ENCODE peak calls at places on chromosome 2, in eight cellular contexts. One of them, this sample, is unnamed.
A peak's percentile ranks its signal among the peaks of the same experiment; 100 is the strongest.

GRCh38 chr2:156294945-156295580 is 37.5 kb downstream of the NR4A2 start:
- DNase-seq in fibroblast of mammary gland: peak; percentile 18
- DNase-seq in coronary artery: no peak
- DNase-seq in prostate gland: no peak
- DNase-seq in right lobe of liver: no peak
- DNase-seq in MM.1S: no peak
- DNase-seq in choroid plexus epithelial cell: no peak
- DNase-seq in left lung: no peak
- DNase-seq in this sample: no peak

GRCh38 chr2:134341476-134341875 is 87.6 kb downstream of the MGAT5 start:
- DNase-seq in choroid plexus epithelial cell: no peak
- DNase-seq in MM.1S: no peak
- DNase-seq in left lung: no peak
- DNase-seq in right lobe of liver: no peak
- DNase-seq in coronary artery: no peak
- DNase-seq in fibroblast of mammary gland: no peak
- DNase-seq in prostate gland: no peak
- DNase-seq in this sample: no peak

GRCh38 chr2:68463287-68463877 is 3.7 kb downstream of the FBXO48 start:
- DNase-seq in coronary artery: no peak
- DNase-seq in fibroblast of mammary gland: peak; percentile 67
- DNase-seq in MM.1S: peak; percentile 70
- DNase-seq in right lobe of liver: no peak
- DNase-seq in choroid plexus epithelial cell: peak; percentile 77
- DNase-seq in prostate gland: no peak
- DNase-seq in left lung: no peak
- DNase-seq in this sample: peak; percentile 77

GRCh38 chr2:67566958-67567635 is 170.0 kb downstream of the ETAA1 start:
- DNase-seq in coronary artery: no peak
- DNase-seq in choroid plexus epithelial cell: no peak
- DNase-seq in left lung: no peak
- DNase-seq in MM.1S: no peak
- DNase-seq in prostate gland: no peak
- DNase-seq in right lobe of liver: no peak
- DNase-seq in fibroblast of mammary gland: peak; percentile 77
- DNase-seq in this sample: no peak

GRCh38 chr2:30225131-30225762 is 6.1 kb upstream of the LBH start:
- DNase-seq in left lung: no peak
- DNase-seq in MM.1S: peak; percentile 81
- DNase-seq in choroid plexus epithelial cell: peak; percentile 92
- DNase-seq in fibroblast of mammary gland: peak; percentile 58
- DNase-seq in coronary artery: peak; percentile 72
- DNase-seq in right lobe of liver: no peak
- DNase-seq in prostate gland: peak; percentile 59
- DNase-seq in this sample: peak; percentile 52

GRCh38 chr2:10006248-10007147 is 36.9 kb upstream of the KLF11 start:
- DNase-seq in coronary artery: no peak
- DNase-seq in prostate gland: no peak
- DNase-seq in fibroblast of mammary gland: no peak
- DNase-seq in choroid plexus epithelial cell: no peak
- DNase-seq in right lobe of liver: peak; percentile 64
- DNase-seq in left lung: peak; percentile 69
- DNase-seq in MM.1S: no peak
- DNase-seq in this sample: no peak

GRCh38 chr2:156565066-156565710 is 129.0 kb downstream of the GPD2 start:
- DNase-seq in prostate gland: no peak
- DNase-seq in MM.1S: no peak
- DNase-seq in fibroblast of mammary gland: peak; percentile 81
- DNase-seq in coronary artery: no peak
- DNase-seq in left lung: no peak
- DNase-seq in choroid plexus epithelial cell: peak; percentile 90
- DNase-seq in right lobe of liver: no peak
- DNase-seq in this sample: peak; percentile 78

GRCh38 chr2:222313816-222314215 is 15.0 kb upstream of the PAX3 start:
- DNase-seq in prostate gland: no peak
- DNase-seq in right lobe of liver: no peak
- DNase-seq in left lung: no peak
- DNase-seq in coronary artery: no peak
- DNase-seq in MM.1S: no peak
- DNase-seq in fibroblast of mammary gland: no peak
- DNase-seq in choroid plexus epithelial cell: no peak
- DNase-seq in this sample: no peak

GRCh38 chr2:59997371-59997770 is 556.1 kb downstream of the BCL11A start:
- DNase-seq in MM.1S: no peak
- DNase-seq in right lobe of liver: no peak
- DNase-seq in left lung: no peak
- DNase-seq in coronary artery: no peak
- DNase-seq in choroid plexus epithelial cell: no peak
- DNase-seq in prostate gland: no peak
- DNase-seq in fibroblast of mammary gland: no peak
- DNase-seq in this sample: no peak

GRCh38 chr2:60003076-60003475 is 550.4 kb downstream of the BCL11A start:
- DNase-seq in MM.1S: no peak
- DNase-seq in right lobe of liver: no peak
- DNase-seq in choroid plexus epithelial cell: no peak
- DNase-seq in coronary artery: no peak
- DNase-seq in fibroblast of mammary gland: no peak
- DNase-seq in left lung: no peak
- DNase-seq in prostate gland: no peak
- DNase-seq in this sample: no peak

GRCh38 chr2:60000681-60001080 is 552.8 kb downstream of the BCL11A start:
- DNase-seq in choroid plexus epithelial cell: no peak
- DNase-seq in fibroblast of mammary gland: no peak
- DNase-seq in coronary artery: no peak
- DNase-seq in left lung: no peak
- DNase-seq in MM.1S: no peak
- DNase-seq in prostate gland: no peak
- DNase-seq in right lobe of liver: no peak
- DNase-seq in this sample: no peak

GRCh38 chr2:59998324-59998723 is 555.1 kb downstream of the BCL11A start:
- DNase-seq in left lung: no peak
- DNase-seq in MM.1S: no peak
- DNase-seq in choroid plexus epithelial cell: no peak
- DNase-seq in right lobe of liver: no peak
- DNase-seq in coronary artery: no peak
- DNase-seq in prostate gland: no peak
- DNase-seq in fibroblast of mammary gland: no peak
- DNase-seq in this sample: no peak

DNA sequence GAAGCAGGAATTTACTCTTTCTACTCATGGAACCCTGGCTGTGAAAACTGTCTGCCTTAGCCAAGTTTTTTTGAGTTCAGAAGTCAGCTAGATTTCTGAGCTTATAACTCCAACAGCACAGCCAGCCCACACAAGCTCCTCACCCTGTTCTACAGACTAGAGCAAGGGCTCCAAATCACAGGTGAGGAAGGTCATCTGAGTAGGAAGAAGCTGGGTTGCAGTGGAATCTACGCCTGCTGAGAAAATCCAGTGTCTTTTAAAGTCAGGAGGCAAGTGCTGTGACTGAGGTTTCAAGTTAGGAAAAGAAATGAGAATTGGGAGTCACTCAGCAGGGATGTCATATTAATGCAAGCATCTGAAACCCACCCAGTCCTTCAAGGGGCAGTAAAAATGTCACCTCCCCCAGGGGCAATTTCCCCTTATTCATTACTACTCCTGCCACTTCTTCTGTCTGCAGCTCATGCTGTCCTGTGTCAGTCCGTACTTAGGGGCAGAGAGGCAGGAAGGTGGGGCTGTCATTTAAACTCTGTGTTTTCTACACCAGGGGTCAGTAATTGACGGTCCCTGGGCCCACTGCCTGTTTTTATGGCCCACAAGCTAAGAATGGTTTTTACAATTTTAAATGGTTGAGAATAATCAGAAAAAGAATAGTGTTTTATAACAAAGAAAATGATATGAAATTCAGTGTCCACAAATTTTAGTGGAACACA is 551.1 kb downstream of the BCL11A start:
- DNase-seq in MM.1S: no peak
- DNase-seq in prostate gland: no peak
- DNase-seq in right lobe of liver: no peak
- DNase-seq in coronary artery: no peak
- DNase-seq in fibroblast of mammary gland: no peak
- DNase-seq in left lung: no peak
- DNase-seq in choroid plexus epithelial cell: no peak
- DNase-seq in this sample: no peak
- TF ChIP-seq CTCF in MM.1S: no peak
- TF ChIP-seq CTCF in prostate gland: no peak
- TF ChIP-seq CTCF in right lobe of liver: no peak
- TF ChIP-seq CTCF in coronary artery: no peak
- TF ChIP-seq CTCF in fibroblast of mammary gland: no peak
- TF ChIP-seq CTCF in left lung: no peak
- TF ChIP-seq CTCF in choroid plexus epithelial cell: no peak
- TF ChIP-seq CTCF in this sample: no peak

GRCh38 chr2:207284556-207285450 is 119.1 kb upstream of the KLF7 start:
- DNase-seq in coronary artery: no peak
- DNase-seq in MM.1S: no peak
- DNase-seq in prostate gland: no peak
- DNase-seq in right lobe of liver: no peak
- DNase-seq in left lung: no peak
- DNase-seq in fibroblast of mammary gland: no peak
- DNase-seq in choroid plexus epithelial cell: no peak
- DNase-seq in this sample: no peak

GRCh38 chr2:207282916-207283315 is 117.2 kb upstream of the KLF7 start:
- DNase-seq in right lobe of liver: no peak
- DNase-seq in choroid plexus epithelial cell: peak; percentile 37
- DNase-seq in coronary artery: no peak
- DNase-seq in fibroblast of mammary gland: no peak
- DNase-seq in left lung: no peak
- DNase-seq in MM.1S: no peak
- DNase-seq in prostate gland: no peak
- DNase-seq in this sample: peak; percentile 35

GRCh38 chr2:207286106-207286505 is 120.4 kb upstream of the KLF7 start:
- DNase-seq in MM.1S: no peak
- DNase-seq in coronary artery: no peak
- DNase-seq in choroid plexus epithelial cell: no peak
- DNase-seq in prostate gland: no peak
- DNase-seq in fibroblast of mammary gland: no peak
- DNase-seq in left lung: no peak
- DNase-seq in right lobe of liver: no peak
- DNase-seq in this sample: no peak

GRCh38 chr2:207285451-207285771 is 119.7 kb upstream of the KLF7 start:
- DNase-seq in right lobe of liver: no peak
- DNase-seq in coronary artery: no peak
- DNase-seq in prostate gland: no peak
- DNase-seq in left lung: no peak
- DNase-seq in MM.1S: no peak
- DNase-seq in fibroblast of mammary gland: no peak
- DNase-seq in choroid plexus epithelial cell: no peak
- DNase-seq in this sample: no peak

DNA sequence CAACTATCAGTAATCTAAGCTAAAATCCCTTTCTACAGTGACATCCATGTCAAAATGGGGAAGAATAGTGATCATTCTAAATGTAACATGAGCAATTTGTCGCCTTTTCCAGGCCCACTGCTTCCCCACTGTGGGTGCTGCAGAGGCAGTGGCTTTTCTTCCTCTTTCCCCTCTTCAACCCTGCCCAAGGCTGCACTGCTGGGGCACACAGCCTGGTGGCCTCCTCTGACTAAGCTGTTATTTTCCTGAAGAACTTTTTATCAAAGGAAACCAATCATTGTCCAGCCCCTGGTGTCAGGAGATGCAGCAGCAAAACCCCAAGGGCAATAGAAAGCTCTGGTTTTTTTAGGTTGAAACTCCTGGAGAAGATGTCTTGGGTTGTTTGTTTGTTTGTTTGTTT is 117.6 kb upstream of the KLF7 start:
- DNase-seq in right lobe of liver: no peak
- DNase-seq in coronary artery: no peak
- DNase-seq in choroid plexus epithelial cell: peak; percentile 27
- DNase-seq in fibroblast of mammary gland: peak; percentile 23
- DNase-seq in MM.1S: no peak
- DNase-seq in prostate gland: no peak
- DNase-seq in left lung: peak; percentile 77
- DNase-seq in this sample: peak; percentile 38
- H3K4me3 ChIP-seq in right lobe of liver: no peak overlapping the region
- H3K4me3 ChIP-seq in coronary artery: no peak overlapping the region
- H3K4me3 ChIP-seq in choroid plexus epithelial cell: no peak overlapping the region
- H3K4me3 ChIP-seq in fibroblast of mammary gland: no peak overlapping the region
- H3K4me3 ChIP-seq in MM.1S: no peak overlapping the region
- H3K4me3 ChIP-seq in prostate gland: no peak overlapping the region
- H3K4me3 ChIP-seq in left lung: no peak overlapping the region
- H3K4me3 ChIP-seq in this sample: no peak overlapping the region

GRCh38 chr2:233477548-233478433 is 88.8 kb downstream of the USP40 start:
- DNase-seq in fibroblast of mammary gland: no peak
- DNase-seq in coronary artery: no peak
- DNase-seq in choroid plexus epithelial cell: no peak
- DNase-seq in prostate gland: no peak
- DNase-seq in left lung: no peak
- DNase-seq in right lobe of liver: no peak
- DNase-seq in MM.1S: no peak
- DNase-seq in this sample: no peak

GRCh38 chr2:233482616-233483015 is 84.0 kb downstream of the USP40 start:
- DNase-seq in prostate gland: no peak
- DNase-seq in left lung: no peak
- DNase-seq in right lobe of liver: no peak
- DNase-seq in choroid plexus epithelial cell: no peak
- DNase-seq in MM.1S: no peak
- DNase-seq in coronary artery: no peak
- DNase-seq in fibroblast of mammary gland: no peak
- DNase-seq in this sample: no peak

GRCh38 chr2:233479616-233480489 is 86.7 kb downstream of the USP40 start:
- DNase-seq in fibroblast of mammary gland: no peak
- DNase-seq in coronary artery: no peak
- DNase-seq in MM.1S: no peak
- DNase-seq in prostate gland: no peak
- DNase-seq in right lobe of liver: no peak
- DNase-seq in left lung: no peak
- DNase-seq in choroid plexus epithelial cell: no peak
- DNase-seq in this sample: no peak

GRCh38 chr2:233481368-233482142 is 85.0 kb downstream of the USP40 start:
- DNase-seq in left lung: peak; percentile 71
- DNase-seq in coronary artery: no peak
- DNase-seq in MM.1S: no peak
- DNase-seq in choroid plexus epithelial cell: peak; percentile 23
- DNase-seq in fibroblast of mammary gland: no peak
- DNase-seq in right lobe of liver: no peak
- DNase-seq in prostate gland: peak; percentile 89
- DNase-seq in this sample: peak; percentile 8

DNA sequence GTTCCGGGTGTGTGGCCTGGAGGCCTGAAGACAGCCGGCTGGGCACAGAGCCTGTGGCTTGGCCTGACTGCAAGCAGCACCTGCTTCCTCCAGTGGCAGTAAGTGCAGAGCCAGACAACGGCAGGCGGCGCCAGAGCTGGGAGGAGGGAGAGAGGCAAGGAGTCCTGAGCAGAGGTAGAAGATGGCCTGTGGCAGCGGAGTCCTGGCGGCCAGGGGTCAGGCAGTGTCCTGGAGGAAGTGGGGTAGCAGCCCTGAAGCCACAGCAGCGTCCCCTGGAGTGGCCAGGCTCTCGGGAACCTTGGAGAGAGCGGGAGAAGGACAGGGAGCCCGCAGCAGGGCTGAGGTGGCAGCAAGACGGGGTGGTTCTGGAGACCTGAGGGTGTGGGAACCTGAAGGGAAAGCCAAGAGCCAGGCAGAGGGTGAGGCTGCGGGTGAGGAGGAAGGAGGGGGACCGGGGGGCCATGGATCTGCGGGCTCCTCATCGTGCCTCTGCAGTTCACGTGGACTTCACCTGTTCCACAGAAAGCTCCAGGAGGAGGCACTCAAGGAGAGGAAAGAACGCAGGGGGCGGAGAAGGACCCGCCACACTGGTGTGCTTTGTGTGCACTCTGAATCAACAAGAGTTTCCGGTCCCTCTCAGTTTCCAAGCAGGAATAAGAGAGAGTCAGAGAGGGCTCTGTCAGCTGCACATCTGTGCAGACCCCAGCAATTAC is 85.9 kb downstream of the USP40 start:
- DNase-seq in right lobe of liver: no peak
- DNase-seq in choroid plexus epithelial cell: peak; percentile 40
- DNase-seq in left lung: peak; percentile 93
- DNase-seq in MM.1S: no peak
- DNase-seq in fibroblast of mammary gland: no peak
- DNase-seq in prostate gland: peak; percentile 84
- DNase-seq in coronary artery: no peak
- DNase-seq in this sample: peak; percentile 24
- TF ChIP-seq CTCF in right lobe of liver: no peak
- TF ChIP-seq CTCF in choroid plexus epithelial cell: peak; percentile 32
- TF ChIP-seq CTCF in left lung: no peak
- TF ChIP-seq CTCF in MM.1S: no peak
- TF ChIP-seq CTCF in fibroblast of mammary gland: no peak
- TF ChIP-seq CTCF in prostate gland: peak; percentile 21
- TF ChIP-seq CTCF in coronary artery: no peak
- TF ChIP-seq CTCF in this sample: no peak

DNA sequence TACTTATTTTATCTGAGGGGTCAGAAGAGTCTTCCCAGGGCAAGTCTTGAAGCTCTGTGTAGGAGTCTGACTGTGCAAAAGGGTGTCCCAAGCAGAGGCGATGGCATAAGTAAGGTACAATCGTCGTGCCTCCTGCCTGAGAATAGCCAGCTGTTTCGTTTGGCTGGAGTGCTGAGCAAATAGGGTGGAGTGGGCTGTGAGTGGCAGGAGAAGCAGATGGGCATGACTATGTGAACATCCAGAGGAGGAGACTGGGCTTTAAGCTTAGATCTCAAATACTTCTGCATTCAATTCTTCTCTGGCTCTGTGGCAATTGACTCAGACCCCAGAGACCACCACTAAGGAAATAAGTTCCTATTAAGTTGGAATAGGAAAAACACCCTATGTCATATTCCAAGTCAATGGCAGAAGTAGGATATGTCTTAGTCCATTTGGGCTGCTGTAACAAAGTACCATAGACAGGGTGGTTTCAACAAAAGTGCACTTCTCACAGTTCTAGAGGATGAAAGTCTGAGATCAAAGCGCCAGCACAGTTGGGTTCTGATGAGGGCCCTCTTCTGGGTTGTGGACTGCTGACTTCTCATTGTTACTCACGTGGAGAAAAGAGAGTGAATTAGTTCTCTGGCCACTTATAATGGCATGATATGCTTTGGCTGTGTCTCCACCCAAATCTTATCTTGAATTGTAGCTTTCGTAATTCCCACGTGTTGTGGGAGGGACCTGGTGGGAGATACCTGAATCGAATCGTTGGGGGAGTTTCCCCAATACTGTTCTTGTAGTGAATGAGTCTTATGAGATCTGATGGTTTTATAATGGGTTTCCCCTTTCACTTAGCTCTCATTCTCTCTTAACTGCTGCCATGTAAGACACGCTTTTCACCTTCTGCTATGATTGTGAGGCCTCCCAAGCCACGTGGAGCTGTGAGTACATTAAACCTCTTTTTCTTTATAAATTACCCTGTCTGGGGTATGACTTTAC is 120.2 kb downstream of the LPIN1 start:
- DNase-seq in coronary artery: peak; percentile 12
- DNase-seq in left lung: no peak
- DNase-seq in prostate gland: no peak
- DNase-seq in MM.1S: no peak
- DNase-seq in choroid plexus epithelial cell: no peak
- DNase-seq in fibroblast of mammary gland: no peak
- DNase-seq in right lobe of liver: no peak
- DNase-seq in this sample: no peak
- H3K4me3 ChIP-seq in coronary artery: no peak overlapping the region
- H3K4me3 ChIP-seq in left lung: no peak overlapping the region
- H3K4me3 ChIP-seq in prostate gland: no peak overlapping the region
- H3K4me3 ChIP-seq in MM.1S: no peak overlapping the region
- H3K4me3 ChIP-seq in choroid plexus epithelial cell: no peak overlapping the region
- H3K4me3 ChIP-seq in fibroblast of mammary gland: no peak overlapping the region
- H3K4me3 ChIP-seq in right lobe of liver: no peak overlapping the region
- H3K4me3 ChIP-seq in this sample: no peak overlapping the region

This sample was measured in cardiac fibroblast.